ENCODE peak calls at places on chromosomes 3 and 15, in eight cellular contexts. I is SHP77, F is caudate nucleus, Y is foreskin melanocyte, R is cardiac muscle cell, H is NCI-H1105 treated with DMSO at 0.1 percent for 48 hours, Q is COR-L47, B is brain microvascular endothelial cell. J is an unnamed sample.

GRCh38 chr3:106850429-106850828 is 526.8 kb upstream of the CCDC54 start:
- DNase-seq in Y (no peak), R (no peak), F (no peak), H (no peak), I (no peak), Q (no peak), B (peak; percentile 47), J (no peak)

GRCh38 chr15:39946862-39947261 is 12.9 kb downstream of the EIF2AK4 start:
- DNase-seq in H (no peak), R (no peak), F (no peak), Y (no peak), I (no peak), B (peak; percentile 37), Q (no peak), J (no peak)

GRCh38 chr15:60798821-60799220 is 319.9 kb upstream of the ICE2 start:
- DNase-seq in R (no peak), Y (no peak), B (peak; percentile 71), I (no peak), H (no peak), Q (no peak), F (no peak), J (no peak)

GRCh38 chr15:58731756-58732535 is 17.6 kb downstream of the ADAM10 start:
- DNase-seq in Q (no peak), R (peak; percentile 51), Y (peak; percentile 83), F (no peak), I (no peak), B (peak; percentile 80), H (no peak), J (no peak)

GRCh38 chr15:77024273-77025065 is 29.5 kb downstream of the PSTPIP1 start:
- DNase-seq in F (no peak), Q (peak; percentile 14), R (peak; percentile 77), H (peak; percentile 10), Y (no peak), I (peak; percentile 34), B (no peak), J (peak; percentile 59)

GRCh38 chr15:23648920-23649515 is 1.4 kb upstream of the MAGEL2 start:
- DNase-seq in R (peak; percentile 53), Y (no peak), F (no peak), I (peak; percentile 33), Q (peak; percentile 27), H (peak; percentile 34), B (no peak), J (no peak)

GRCh38 chr3:62551556-62551955 is 178.2 kb upstream of the FEZF2 start:
- DNase-seq in Q (no peak), H (no peak), F (no peak), R (no peak), Y (no peak), B (no peak), I (no peak), J (no peak)

GRCh38 chr3:15197340-15198029 is 8.6 kb upstream of the CAPN7 start:
- DNase-seq in R (no peak), I (no peak), H (no peak), F (no peak), Q (no peak), Y (no peak), B (no peak), J (no peak)

GRCh38 chr15:92822216-92823144 is 77.6 kb upstream of the CHD2 start:
- DNase-seq in H (no peak), B (no peak), R (no peak), F (no peak), Q (no peak), Y (no peak), I (no peak), J (no peak)

GRCh38 chr3:194204036-194204792 is 68.3 kb downstream of the HES1 start:
- DNase-seq in I (peak; percentile 13), Y (no peak), B (no peak), Q (peak; percentile 63), H (peak; percentile 63), R (peak; percentile 28), F (no peak), J (no peak)

GRCh38 chr3:60175680-60176079 is 1075.6 kb downstream of the FHIT start:
- DNase-seq in I (no peak), Y (no peak), R (no peak), B (no peak), F (no peak), H (no peak), Q (no peak), J (no peak)

GRCh38 chr3:187667526-187667925 is 2.7 kb downstream of the SST start:
- DNase-seq in F (no peak), H (peak; percentile 93), B (no peak), Y (no peak), R (no peak), Q (no peak), I (peak; percentile 74), J (no peak)

GRCh38 chr3:98797905-98798304 is 34.8 kb downstream of the ST3GAL6 start:
- DNase-seq in I (no peak), Y (no peak), R (no peak), B (no peak), Q (no peak), H (no peak), F (no peak), J (no peak)

GRCh38 chr15:41828747-41829270 is 917 bp downstream of the JMJD7 start:
- DNase-seq in H (no peak), Q (no peak), Y (no peak), B (no peak), R (no peak), F (no peak), I (no peak), J (no peak)

GRCh38 chr15:36632196-36632595 is 52.8 kb downstream of the CDIN1 start:
- DNase-seq in Y (no peak), I (no peak), F (no peak), R (no peak), H (no peak), B (peak; percentile 29), Q (no peak), J (no peak)

GRCh38 chr3:136277115-136277514 is 27.0 kb downstream of the PCCB start:
- DNase-seq in H (peak; percentile 73), I (peak; percentile 48), F (no peak), Q (peak; percentile 63), Y (no peak), B (no peak), R (no peak), J (no peak)

GRCh38 chr3:39284457-39284881 is 4.6 kb upstream of the CX3CR1 start:
- DNase-seq in R (no peak), Q (no peak), B (no peak), Y (no peak), F (no peak), H (no peak), I (no peak), J (no peak)

GRCh38 chr15:96254168-96254567 is 76.3 kb upstream of the NR2F2 start:
- DNase-seq in Q (no peak), Y (no peak), I (no peak), B (no peak), R (no peak), F (no peak), H (no peak), J (no peak)

GRCh38 chr15:33699145-33699544 is 269.2 kb upstream of the CHRM5 start:
- DNase-seq in I (no peak), B (no peak), F (no peak), R (no peak), Q (no peak), H (no peak), Y (no peak), J (no peak)

GRCh38 chr3:14224895-14225294 is 46.3 kb downstream of the LSM3 start:
- DNase-seq in F (no peak), Y (peak; percentile 70), Q (no peak), R (no peak), B (peak; percentile 53), H (no peak), I (no peak), J (no peak)

GRCh38 chr3:37115451-37115850 is 58.9 kb downstream of the LRRFIP2 start:
- DNase-seq in Y (no peak), R (no peak), H (no peak), Q (no peak), I (no peak), F (no peak), B (peak; percentile 7), J (no peak)

GRCh38 chr3:113495035-113495434 is 19.9 kb downstream of the SPICE1 start:
- DNase-seq in Y (no peak), B (peak; percentile 35), H (peak; percentile 21), R (peak; percentile 8), I (peak; percentile 4), F (no peak), Q (peak; percentile 25), J (no peak)